ENCODE peak calls at places on chromosomes 12 and 14, in six cellular contexts. M, U, B, Q, S and K are unnamed samples.

GRCh38 chr14:74949859-74950572 is 5.4 kb downstream of the PGF start:
- DNase-seq in M (no peak), U (no peak), B (no peak), Q (no peak), S (no peak), K (no peak)

GRCh38 chr14:103132381-103133212 is 9.3 kb downstream of the TNFAIP2 start:
- DNase-seq in M (no peak), U (no peak), B (no peak), Q (no peak), S (no peak), K (no peak)

GRCh38 chr12:63420206-63420644 is 248.1 kb downstream of the DPY19L2 start:
- DNase-seq in M (no peak), U (peak), B (peak), Q (peak), S (peak), K (peak)

GRCh38 chr12:57126561-57126960 is 1.7 kb upstream of the LRP1 start:
- DNase-seq in M (no peak), U (no peak), B (no peak), Q (no peak), S (no peak), K (no peak)

GRCh38 chr14:52080171-52080800 is 11.4 kb upstream of the NID2 start:
- DNase-seq in M (no peak), U (no peak), B (no peak), Q (no peak), S (no peak), K (no peak)

GRCh38 chr14:54285030-54285429 is 111.8 kb upstream of the CDKN3 start:
- DNase-seq in M (no peak), U (no peak), B (no peak), Q (no peak), S (no peak), K (no peak)

GRCh38 chr14:81153187-81153586 is 67.6 kb downstream of the GTF2A1 start:
- DNase-seq in M (no peak), U (no peak), B (no peak), Q (no peak), S (no peak), K (no peak)

GRCh38 chr14:36928432-36928831 is 244.0 kb downstream of the SLC25A21 start:
- DNase-seq in M (no peak), U (no peak), B (no peak), Q (no peak), S (no peak), K (no peak)

GRCh38 chr12:25550186-25550585 is 2.9 kb downstream of the LMNTD1 start:
- DNase-seq in M (no peak), U (no peak), B (no peak), Q (no peak), S (no peak), K (peak)

GRCh38 chr14:99412122-99413061 is 68.3 kb downstream of the SETD3 start:
- DNase-seq in M (no peak), U (no peak), B (peak), Q (no peak), S (no peak), K (no peak)

GRCh38 chr12:96236221-96236822 is 42.1 kb downstream of the ELK3 start:
- DNase-seq in M (no peak), U (no peak), B (no peak), Q (no peak), S (no peak), K (no peak)

GRCh38 chr14:61889914-61890351 is 127.7 kb downstream of the SNAPC1 start:
- DNase-seq in M (no peak), U (no peak), B (no peak), Q (no peak), S (no peak), K (no peak)

GRCh38 chr12:123131291-123131831 is 19.5 kb downstream of the PITPNM2 start:
- DNase-seq in M (peak), U (no peak), B (no peak), Q (no peak), S (no peak), K (no peak)

GRCh38 chr14:99131632-99132271 is 140.2 kb downstream of the BCL11B start:
- DNase-seq in M (peak), U (no peak), B (peak), Q (no peak), S (no peak), K (no peak)

GRCh38 chr14:85420707-85421106 is 109.2 kb upstream of the FLRT2 start:
- DNase-seq in M (no peak), U (no peak), B (no peak), Q (no peak), S (no peak), K (no peak)

GRCh38 chr14:67622675-67623074 is 3.0 kb downstream of the ARG2 start:
- DNase-seq in M (no peak), U (no peak), B (no peak), Q (peak), S (no peak), K (peak)

GRCh38 chr14:97380539-97380941 is 583.4 kb downstream of the VRK1 start:
- DNase-seq in M (no peak), U (no peak), B (no peak), Q (no peak), S (no peak), K (no peak)

GRCh38 chr12:65895031-65895430 is 70.7 kb downstream of the HMGA2 start:
- DNase-seq in M (no peak), U (no peak), B (no peak), Q (no peak), S (no peak), K (no peak)